ENCODE peak calls at places on chromosomes 3 and 15, in nine cellular contexts. M is activated naive CD8-positive, alpha-beta T cell treated with anti-CD3 and anti-CD28 coated beads, Interleukin-2, amount 50 U/mL, for 24 hours; V is Right ventricle myocardium inferior; C is gastroesophageal sphincter; U is left cardiac atrium; D is naive thymus-derived CD4-positive, alpha-beta T cell; Z is WTC11; Q is activated T-cell treated with anti-CD3 and anti-CD28 coated beads, Interleukin-2, amount 50 U/mL, for 72 hours; W is right cardiac atrium. J is an unnamed sample.
A peak's percentile ranks its signal among the peaks of the same experiment; 100 is the strongest.

GRCh38 chr3:109678600-109678999 is 341.3 kb upstream of the DPPA4 start:
- ATAC-seq in M (no peak), V (no peak), C (no peak), U (no peak), D (no peak), Z (no peak), Q (no peak), W (no peak), J (no peak)

GRCh38 chr15:70589221-70589620 is 174.1 kb downstream of the UACA start:
- ATAC-seq in M (no peak), V (no peak), C (no peak), U (no peak), D (no peak), Z (no peak), Q (no peak), W (no peak), J (no peak)

GRCh38 chr3:11238880-11239279 is 33.3 kb upstream of the ATG7 start:
- ATAC-seq in M (peak; percentile 60), V (no peak), C (no peak), U (peak; percentile 10), D (no peak), Z (no peak), Q (peak; percentile 73), W (no peak), J (peak; percentile 75)

GRCh38 chr3:17233398-17233800 is 348.6 kb downstream of the PLCL2 start:
- ATAC-seq in M (peak; percentile 94), V (peak; percentile 71), C (no peak), U (peak; percentile 79), D (peak; percentile 97), Z (peak; percentile 84), Q (peak; percentile 97), W (peak; percentile 85), J (peak; percentile 98)

GRCh38 chr3:42228796-42229195 is 37.2 kb downstream of the CCK start:
- ATAC-seq in M (no peak), V (no peak), C (no peak), U (no peak), D (no peak), Z (peak; percentile 33), Q (no peak), W (no peak), J (no peak)

GRCh38 chr3:107897471-107898180 is 193.2 kb downstream of the CD47 start:
- ATAC-seq in M (no peak), V (no peak), C (no peak), U (no peak), D (no peak), Z (no peak), Q (no peak), W (no peak), J (no peak)

GRCh38 chr3:114020907-114021306 is 35.4 kb downstream of the CCDC191 start:
- ATAC-seq in M (no peak), V (no peak), C (no peak), U (no peak), D (no peak), Z (no peak), Q (peak; percentile 31), W (no peak), J (peak; percentile 80)

GRCh38 chr15:48507416-48508065 is 138.0 kb downstream of the FBN1 start:
- ATAC-seq in M (no peak), V (peak; percentile 65), C (peak; percentile 42), U (peak; percentile 58), D (peak; percentile 40), Z (peak; percentile 94), Q (peak; percentile 50), W (peak; percentile 56), J (no peak)

GRCh38 chr3:32384938-32385337 is 6.7 kb upstream of the CMTM7 start:
- ATAC-seq in M (no peak), V (peak; percentile 87), C (peak; percentile 60), U (peak; percentile 82), D (peak; percentile 83), Z (peak; percentile 59), Q (no peak), W (peak; percentile 81), J (no peak)

GRCh38 chr3:43259626-43260025 is 26.7 kb upstream of the SNRK start:
- ATAC-seq in M (peak; percentile 57), V (no peak), C (no peak), U (no peak), D (no peak), Z (no peak), Q (no peak), W (no peak), J (peak; percentile 64)

GRCh38 chr15:72302955-72303354 is 17.0 kb downstream of the CELF6 start:
- ATAC-seq in M (no peak), V (no peak), C (no peak), U (no peak), D (no peak), Z (no peak), Q (no peak), W (no peak), J (no peak)

GRCh38 chr3:123028233-123028828 is 768 bp upstream of the SEMA5B start:
- ATAC-seq in M (peak; percentile 30), V (peak; percentile 64), C (peak; percentile 77), U (peak; percentile 60), D (peak; percentile 40), Z (peak; percentile 11), Q (peak; percentile 33), W (peak; percentile 63), J (peak; percentile 34)

GRCh38 chr15:85394552-85395333 is 14.3 kb downstream of the AKAP13 start:
- ATAC-seq in M (no peak), V (no peak), C (no peak), U (peak; percentile 36), D (no peak), Z (no peak), Q (no peak), W (no peak), J (no peak)

GRCh38 chr3:42501321-42501680 is 1.1 kb upstream of the VIPR1 start:
- ATAC-seq in M (no peak), V (no peak), C (no peak), U (no peak), D (no peak), Z (peak; percentile 23), Q (peak; percentile 1), W (no peak), J (no peak)

GRCh38 chr3:188330138-188330537 is 176.2 kb downstream of the LPP start:
- ATAC-seq in M (no peak), V (no peak), C (no peak), U (no peak), D (no peak), Z (no peak), Q (peak; percentile 29), W (no peak), J (no peak)

GRCh38 chr3:130792241-130792640 is 45.6 kb upstream of the PIK3R4 start:
- ATAC-seq in M (no peak), V (no peak), C (no peak), U (no peak), D (no peak), Z (no peak), Q (no peak), W (no peak), J (no peak)

GRCh38 chr3:153372326-153372725 is 210.3 kb downstream of the RAP2B start:
- ATAC-seq in M (no peak), V (no peak), C (peak; percentile 70), U (peak; percentile 83), D (no peak), Z (no peak), Q (no peak), W (peak; percentile 41), J (no peak)

GRCh38 chr15:77059761-77060345 is 11.1 kb downstream of the TSPAN3 start:
- ATAC-seq in M (peak; percentile 46), V (no peak), C (no peak), U (no peak), D (no peak), Z (no peak), Q (no peak), W (no peak), J (no peak)

GRCh38 chr15:68440136-68440535 is 8.2 kb upstream of the ITGA11 start:
- ATAC-seq in M (no peak), V (no peak), C (no peak), U (no peak), D (no peak), Z (no peak), Q (no peak), W (no peak), J (no peak)

GRCh38 chr3:150309557-150309956 is 98.5 kb upstream of the TSC22D2 start:
- ATAC-seq in M (no peak), V (no peak), C (no peak), U (no peak), D (no peak), Z (no peak), Q (no peak), W (no peak), J (peak; percentile 21)

GRCh38 chr15:41562784-41563198 is 3.8 kb downstream of the TYRO3 start:
- ATAC-seq in M (no peak), V (no peak), C (no peak), U (peak; percentile 45), D (no peak), Z (no peak), Q (no peak), W (no peak), J (no peak)

GRCh38 chr15:81507831-81508230 is 133.8 kb upstream of the TMC3 start:
- ATAC-seq in M (no peak), V (no peak), C (no peak), U (no peak), D (no peak), Z (no peak), Q (no peak), W (no peak), J (no peak)

GRCh38 chr15:52221730-52222129 is 30.5 kb upstream of the GNB5 start:
- ATAC-seq in M (peak; percentile 31), V (no peak), C (no peak), U (no peak), D (peak; percentile 42), Z (no peak), Q (peak; percentile 50), W (no peak), J (peak; percentile 67)

GRCh38 chr3:182959474-182960350 is 20.6 kb downstream of the DCUN1D1 start:
- ATAC-seq in M (no peak), V (peak; percentile 53), C (no peak), U (peak; percentile 38), D (no peak), Z (peak; percentile 93), Q (no peak), W (no peak), J (no peak)

GRCh38 chr3:27728195-27729087 is 6.3 kb upstream of the EOMES start:
- ATAC-seq in M (peak; percentile 67), V (no peak), C (no peak), U (peak; percentile 37), D (peak; percentile 37), Z (peak; percentile 54), Q (peak; percentile 76), W (no peak), J (peak; percentile 49)

GRCh38 chr3:194572131-194572789 is 61.0 kb downstream of the TMEM44 start:
- ATAC-seq in M (no peak), V (peak; percentile 65), C (peak; percentile 73), U (peak; percentile 71), D (peak; percentile 24), Z (no peak), Q (no peak), W (peak; percentile 74), J (no peak)

J was measured in activated T-helper 17 cell treated with anti-CD3 and anti-CD28 coated beads, Interleukin-2, amount 50 U/mL, for 72 hours.